ENCODE peak calls at places on chromosomes 6 and 20, in five cellular contexts. W is astrocyte of the spinal cord, R is adrenal gland, V is BJ, T is iPS DF 6.9. J is an unnamed sample.

GRCh38 chr6:170143401-170144150 is 147.3 kb downstream of the DLL1 start:
- DNase-seq in W (no peak), R (no peak), V (no peak), T (no peak), J (no peak)

GRCh38 chr6:79671605-79672266 is 40.6 kb downstream of the SH3BGRL2 start:
- DNase-seq in W (peak), R (no peak), V (no peak), T (no peak), J (peak)

GRCh38 chr20:16601019-16601418 is 27.8 kb upstream of the KIF16B start:
- DNase-seq in W (no peak), R (no peak), V (no peak), T (no peak), J (no peak)

GRCh38 chr20:5222919-5223634 is 93.7 kb downstream of the PROKR2 start:
- DNase-seq in W (peak), R (peak), V (peak), T (peak), J (peak)

GRCh38 chr6:20433929-20434328 is 32.2 kb downstream of the E2F3 start:
- DNase-seq in W (no peak), R (no peak), V (no peak), T (no peak), J (no peak)

GRCh38 chr6:149861603-149862423 is 2.3 kb downstream of the LRP11 start:
- DNase-seq in W (no peak), R (no peak), V (no peak), T (no peak), J (no peak)

GRCh38 chr6:34176261-34177031 is 30.6 kb upstream of the GRM4 start:
- DNase-seq in W (no peak), R (no peak), V (no peak), T (no peak), J (no peak)

GRCh38 chr6:34242252-34243130 is 5.8 kb downstream of the HMGA1 start:
- DNase-seq in W (peak), R (no peak), V (no peak), T (no peak), J (no peak)

GRCh38 chr6:104462811-104463599 is 396.7 kb downstream of the HACE1 start:
- DNase-seq in W (no peak), R (no peak), V (no peak), T (no peak), J (no peak)

GRCh38 chr6:155377061-155377460 is 62.8 kb upstream of the TFB1M start:
- DNase-seq in W (peak), R (no peak), V (peak), T (no peak), J (no peak)

GRCh38 chr6:108168501-108168979 is 2.7 kb downstream of the NR2E1 start:
- DNase-seq in W (peak), R (no peak), V (no peak), T (no peak), J (no peak)

GRCh38 chr6:38489951-38490350 is 149.8 kb downstream of the BTBD9 start:
- DNase-seq in W (peak), R (no peak), V (no peak), T (no peak), J (no peak)

GRCh38 chr6:31378062-31378720 is 21.2 kb upstream of the HLA-B start:
- DNase-seq in W (no peak), R (no peak), V (no peak), T (no peak), J (no peak)

GRCh38 chr6:112149719-112150263 is 62.4 kb downstream of the FAM229B start:
- DNase-seq in W (no peak), R (no peak), V (peak), T (no peak), J (no peak)

GRCh38 chr20:58634818-58635665 is 16.0 kb upstream of the STX16 start:
- DNase-seq in W (no peak), R (no peak), V (no peak), T (no peak), J (no peak)

GRCh38 chr6:83852528-83853177 is 507 bp upstream of the RIPPLY2 start:
- DNase-seq in W (no peak), R (no peak), V (no peak), T (no peak), J (no peak)
- H3K4me3 ChIP-seq in W (peak), R (peak), V (peak), T (peak), J (no peak)

GRCh38 chr6:18154507-18155272 is at the start of gene TPMT:
- DNase-seq in W (no peak), R (peak), V (no peak), T (peak), J (no peak)

GRCh38 chr6:18155273-18155863 is at the start of gene KDM1B:
- DNase-seq in W (peak), R (no peak), V (peak), T (peak), J (peak)

GRCh38 chr6:18151801-18152200 is 3.1 kb downstream of the TPMT start:
- DNase-seq in W (no peak), R (no peak), V (no peak), T (no peak), J (no peak)

GRCh38 chr6:18153311-18153703 is 1.6 kb downstream of the TPMT start:
- DNase-seq in W (no peak), R (no peak), V (no peak), T (no peak), J (no peak)

DNA sequence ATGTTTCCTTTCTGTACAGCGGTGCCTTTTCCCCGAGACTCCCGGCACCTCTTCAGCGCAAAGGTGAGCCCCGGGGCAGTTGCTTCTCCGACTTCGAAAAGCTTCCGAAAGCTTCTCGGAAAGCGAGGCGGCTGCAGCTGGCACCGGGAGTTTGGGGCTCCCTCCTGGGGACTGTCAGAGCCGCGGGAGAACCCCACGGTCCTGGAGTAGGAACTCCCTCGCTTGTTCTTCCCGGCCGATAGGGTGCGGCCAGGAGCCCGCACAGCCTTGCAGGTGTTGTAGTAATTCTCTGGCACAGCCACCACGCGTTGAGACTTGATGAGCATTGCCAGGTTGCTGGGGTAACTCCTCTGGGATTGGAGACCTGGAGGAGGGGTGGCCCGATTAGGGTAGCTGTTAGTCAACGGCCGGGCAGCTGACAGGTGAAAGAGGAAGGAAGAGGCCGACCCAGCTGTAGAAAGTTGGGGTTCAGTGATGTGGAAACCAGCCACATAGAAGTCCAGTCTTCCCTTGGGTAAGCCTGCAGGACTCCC is 708 bp downstream of the KDM1B start:
- DNase-seq in W (peak), R (peak), V (no peak), T (peak), J (peak)
- H3K4me3 ChIP-seq in W (peak), R (peak), V (peak), T (peak), J (peak)

GRCh38 chr6:53892707-53893106 is 97.9 kb downstream of the LRRC1 start:
- DNase-seq in W (no peak), R (no peak), V (no peak), T (no peak), J (no peak)
- H3K4me3 ChIP-seq in W (no peak), R (no peak), V (no peak), T (no peak), J (no peak)

DNA sequence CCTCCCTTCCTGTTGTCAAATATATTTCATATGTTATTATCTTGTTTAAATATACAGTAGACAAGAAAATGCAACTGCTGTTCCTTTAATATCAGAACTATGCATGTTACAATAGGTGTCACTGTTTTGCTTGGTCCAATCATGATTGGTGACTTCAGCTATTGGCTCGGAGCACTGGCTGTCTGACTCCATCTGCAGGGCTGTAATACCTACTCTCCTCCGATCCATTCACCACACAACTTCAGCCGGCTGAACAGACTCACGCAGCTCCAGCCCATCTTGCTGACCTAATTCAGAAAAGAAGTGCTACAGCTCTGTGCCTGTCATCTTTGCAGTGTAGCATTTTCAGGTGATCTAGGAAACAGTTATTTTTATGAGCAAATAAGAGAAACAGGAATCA is at the start of gene BTBD3:
- DNase-seq in W (peak), R (peak), V (no peak), T (no peak), J (peak)
- H3K4me3 ChIP-seq in W (peak), R (peak), V (peak), T (no peak), J (peak)

GRCh38 chr6:165985926-165986646 is 181.6 kb downstream of the TBXT start:
- DNase-seq in W (no peak), R (peak), V (no peak), T (no peak), J (no peak)
- H3K4me3 ChIP-seq in W (peak), R (peak), V (no peak), T (peak), J (no peak)

DNA sequence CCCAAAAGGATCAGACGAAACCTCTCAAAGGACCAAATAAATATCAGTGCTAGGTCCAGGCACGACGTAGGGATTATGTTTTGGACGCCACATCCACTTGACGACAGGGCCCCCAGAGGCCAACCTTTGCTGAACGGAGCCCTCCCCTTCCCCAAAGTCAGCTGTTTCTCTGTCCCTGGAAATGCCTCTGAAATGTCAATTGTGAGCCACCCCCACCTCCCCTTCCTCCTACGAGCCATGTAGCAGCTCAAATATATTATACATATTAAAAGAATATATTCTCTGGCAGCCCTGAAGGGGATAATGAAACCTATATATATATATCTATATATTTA is 39.6 kb upstream of the BLCAP start:
- DNase-seq in W (no peak), R (no peak), V (no peak), T (no peak), J (no peak)
- H3K4me3 ChIP-seq in W (no peak), R (no peak), V (no peak), T (no peak), J (no peak)

DNA sequence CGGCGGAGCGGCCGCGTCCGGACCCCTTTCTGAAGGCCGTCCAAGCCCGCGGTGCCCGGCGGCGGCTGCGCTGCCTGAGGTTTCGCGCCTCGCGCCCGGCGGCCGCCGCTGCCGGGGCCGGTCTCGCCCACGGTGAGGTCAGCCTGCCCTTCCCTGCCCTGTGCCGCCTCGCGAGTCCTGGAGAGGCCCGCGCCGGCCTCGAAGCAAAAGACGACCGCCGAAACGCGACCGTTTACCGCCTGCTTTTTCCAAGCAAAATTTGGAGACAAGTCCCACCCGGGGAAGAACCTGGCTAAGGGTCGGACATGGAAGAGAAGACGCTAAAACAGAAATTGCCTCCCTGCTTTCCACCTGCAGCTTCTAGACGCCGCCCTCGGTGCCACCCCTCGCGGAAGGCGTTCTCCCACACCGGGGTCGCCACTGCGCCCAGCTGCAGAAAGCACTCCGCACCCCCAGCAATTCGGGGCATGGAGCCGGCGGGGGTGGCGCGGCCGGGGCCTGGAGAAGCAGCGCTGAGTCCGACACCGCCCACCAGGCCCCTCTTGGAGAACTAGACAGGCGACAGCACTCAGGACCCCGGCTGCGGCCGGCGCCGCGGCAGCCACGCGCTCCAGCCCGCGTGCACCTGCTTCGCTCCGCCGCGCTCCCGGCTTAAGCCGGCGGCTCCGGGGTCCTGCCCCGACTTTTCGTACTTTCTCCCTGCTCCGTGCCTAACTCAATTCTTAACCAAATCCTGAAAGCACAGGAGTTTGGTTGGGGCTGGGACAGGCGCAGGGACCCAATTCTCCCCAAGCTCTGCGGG is 11.0 kb upstream of the FOXF2 start:
- DNase-seq in W (no peak), R (no peak), V (no peak), T (no peak), J (no peak)
- H3K4me3 ChIP-seq in W (no peak), R (no peak), V (no peak), T (peak), J (no peak)

GRCh38 chr20:46311719-46312074 is 3.4 kb upstream of the CDH22 start:
- DNase-seq in W (no peak), R (no peak), V (no peak), T (no peak), J (no peak)
- H3K4me3 ChIP-seq in W (no peak), R (no peak), V (no peak), T (peak), J (no peak)